ENCODE peak calls at places on chromosomes 11 and 22, in eight cellular contexts. One of them, this sample, is unnamed.

GRCh38 chr22:19197997-19198865 is 19.7 kb upstream of the SLC25A1 start:
- DNase-seq in HFF-Myc: no peak
- DNase-seq in cardiac septum: no peak
- DNase-seq in stimulated activated CD4-positive, alpha-beta T cell treated with anti-CD3 and anti-CD28 coated beads, TNF-alpha, amount 100 ng/mL, for 1 hour: no peak
- DNase-seq in fibroblast of the aortic adventitia: no peak
- DNase-seq in esophagus squamous epithelium: no peak
- DNase-seq in OCI-M1: no peak
- DNase-seq in activated naive CD4-positive, alpha-beta T cell treated with anti-CD3 and anti-CD28 coated beads for 36 hours: no peak
- DNase-seq in this sample: no peak

GRCh38 chr11:126328938-126329643 is 25.2 kb downstream of the DCPS start:
- DNase-seq in HFF-Myc: no peak
- DNase-seq in cardiac septum: peak; percentile 29
- DNase-seq in stimulated activated CD4-positive, alpha-beta T cell treated with anti-CD3 and anti-CD28 coated beads, TNF-alpha, amount 100 ng/mL, for 1 hour: no peak
- DNase-seq in fibroblast of the aortic adventitia: no peak
- DNase-seq in esophagus squamous epithelium: no peak
- DNase-seq in OCI-M1: no peak
- DNase-seq in activated naive CD4-positive, alpha-beta T cell treated with anti-CD3 and anti-CD28 coated beads for 36 hours: no peak
- DNase-seq in this sample: no peak

GRCh38 chr22:38481162-38481870 is 13.4 kb downstream of the KDELR3 start:
- DNase-seq in HFF-Myc: no peak
- DNase-seq in cardiac septum: no peak
- DNase-seq in stimulated activated CD4-positive, alpha-beta T cell treated with anti-CD3 and anti-CD28 coated beads, TNF-alpha, amount 100 ng/mL, for 1 hour: no peak
- DNase-seq in fibroblast of the aortic adventitia: no peak
- DNase-seq in esophagus squamous epithelium: no peak
- DNase-seq in OCI-M1: peak; percentile 34
- DNase-seq in activated naive CD4-positive, alpha-beta T cell treated with anti-CD3 and anti-CD28 coated beads for 36 hours: no peak
- DNase-seq in this sample: no peak

GRCh38 chr11:63920870-63921417 is 4.0 kb upstream of the RCOR2 start:
- DNase-seq in HFF-Myc: no peak
- DNase-seq in cardiac septum: no peak
- DNase-seq in stimulated activated CD4-positive, alpha-beta T cell treated with anti-CD3 and anti-CD28 coated beads, TNF-alpha, amount 100 ng/mL, for 1 hour: no peak
- DNase-seq in fibroblast of the aortic adventitia: no peak
- DNase-seq in esophagus squamous epithelium: no peak
- DNase-seq in OCI-M1: no peak
- DNase-seq in activated naive CD4-positive, alpha-beta T cell treated with anti-CD3 and anti-CD28 coated beads for 36 hours: peak; percentile 55
- DNase-seq in this sample: no peak

GRCh38 chr11:44936951-44937543 is 13.6 kb downstream of the TP53I11 start:
- DNase-seq in HFF-Myc: no peak
- DNase-seq in cardiac septum: no peak
- DNase-seq in stimulated activated CD4-positive, alpha-beta T cell treated with anti-CD3 and anti-CD28 coated beads, TNF-alpha, amount 100 ng/mL, for 1 hour: no peak
- DNase-seq in fibroblast of the aortic adventitia: no peak
- DNase-seq in esophagus squamous epithelium: no peak
- DNase-seq in OCI-M1: no peak
- DNase-seq in activated naive CD4-positive, alpha-beta T cell treated with anti-CD3 and anti-CD28 coated beads for 36 hours: no peak
- DNase-seq in this sample: no peak

GRCh38 chr22:33743756-33744155 is 176.5 kb downstream of the LARGE1 start:
- DNase-seq in HFF-Myc: no peak
- DNase-seq in cardiac septum: no peak
- DNase-seq in stimulated activated CD4-positive, alpha-beta T cell treated with anti-CD3 and anti-CD28 coated beads, TNF-alpha, amount 100 ng/mL, for 1 hour: no peak
- DNase-seq in fibroblast of the aortic adventitia: no peak
- DNase-seq in esophagus squamous epithelium: no peak
- DNase-seq in OCI-M1: no peak
- DNase-seq in activated naive CD4-positive, alpha-beta T cell treated with anti-CD3 and anti-CD28 coated beads for 36 hours: no peak
- DNase-seq in this sample: no peak

GRCh38 chr22:24532075-24532474 is 22.9 kb downstream of the GUCD1 start:
- DNase-seq in HFF-Myc: no peak
- DNase-seq in cardiac septum: no peak
- DNase-seq in stimulated activated CD4-positive, alpha-beta T cell treated with anti-CD3 and anti-CD28 coated beads, TNF-alpha, amount 100 ng/mL, for 1 hour: no peak
- DNase-seq in fibroblast of the aortic adventitia: no peak
- DNase-seq in esophagus squamous epithelium: no peak
- DNase-seq in OCI-M1: no peak
- DNase-seq in activated naive CD4-positive, alpha-beta T cell treated with anti-CD3 and anti-CD28 coated beads for 36 hours: no peak
- DNase-seq in this sample: no peak

GRCh38 chr11:48006301-48006992 is 26.1 kb downstream of the PTPRJ start:
- DNase-seq in HFF-Myc: no peak
- DNase-seq in cardiac septum: no peak
- DNase-seq in stimulated activated CD4-positive, alpha-beta T cell treated with anti-CD3 and anti-CD28 coated beads, TNF-alpha, amount 100 ng/mL, for 1 hour: no peak
- DNase-seq in fibroblast of the aortic adventitia: peak; percentile 85
- DNase-seq in esophagus squamous epithelium: no peak
- DNase-seq in OCI-M1: peak; percentile 92
- DNase-seq in activated naive CD4-positive, alpha-beta T cell treated with anti-CD3 and anti-CD28 coated beads for 36 hours: peak; percentile 71
- DNase-seq in this sample: peak; percentile 25

GRCh38 chr22:17827466-17827865 is 53.2 kb upstream of the BID start:
- DNase-seq in HFF-Myc: no peak
- DNase-seq in cardiac septum: no peak
- DNase-seq in stimulated activated CD4-positive, alpha-beta T cell treated with anti-CD3 and anti-CD28 coated beads, TNF-alpha, amount 100 ng/mL, for 1 hour: no peak
- DNase-seq in fibroblast of the aortic adventitia: no peak
- DNase-seq in esophagus squamous epithelium: no peak
- DNase-seq in OCI-M1: no peak
- DNase-seq in activated naive CD4-positive, alpha-beta T cell treated with anti-CD3 and anti-CD28 coated beads for 36 hours: no peak
- DNase-seq in this sample: no peak

GRCh38 chr11:91641153-91641552 is 583.5 kb upstream of the FAT3 start:
- DNase-seq in HFF-Myc: no peak
- DNase-seq in cardiac septum: no peak
- DNase-seq in stimulated activated CD4-positive, alpha-beta T cell treated with anti-CD3 and anti-CD28 coated beads, TNF-alpha, amount 100 ng/mL, for 1 hour: no peak
- DNase-seq in fibroblast of the aortic adventitia: no peak
- DNase-seq in esophagus squamous epithelium: no peak
- DNase-seq in OCI-M1: no peak
- DNase-seq in activated naive CD4-positive, alpha-beta T cell treated with anti-CD3 and anti-CD28 coated beads for 36 hours: no peak
- DNase-seq in this sample: no peak

GRCh38 chr22:20740222-20740951 is 33.5 kb upstream of the SERPIND1 start:
- DNase-seq in HFF-Myc: no peak
- DNase-seq in cardiac septum: no peak
- DNase-seq in stimulated activated CD4-positive, alpha-beta T cell treated with anti-CD3 and anti-CD28 coated beads, TNF-alpha, amount 100 ng/mL, for 1 hour: no peak
- DNase-seq in fibroblast of the aortic adventitia: no peak
- DNase-seq in esophagus squamous epithelium: no peak
- DNase-seq in OCI-M1: no peak
- DNase-seq in activated naive CD4-positive, alpha-beta T cell treated with anti-CD3 and anti-CD28 coated beads for 36 hours: no peak
- DNase-seq in this sample: peak; percentile 36

GRCh38 chr11:61294717-61295595 is at the start of gene VWCE:
- DNase-seq in HFF-Myc: no peak
- DNase-seq in cardiac septum: no peak
- DNase-seq in stimulated activated CD4-positive, alpha-beta T cell treated with anti-CD3 and anti-CD28 coated beads, TNF-alpha, amount 100 ng/mL, for 1 hour: peak; percentile 25
- DNase-seq in fibroblast of the aortic adventitia: peak; percentile 43
- DNase-seq in esophagus squamous epithelium: no peak
- DNase-seq in OCI-M1: peak; percentile 78
- DNase-seq in activated naive CD4-positive, alpha-beta T cell treated with anti-CD3 and anti-CD28 coated beads for 36 hours: peak; percentile 83
- DNase-seq in this sample: peak; percentile 70

This sample was measured in LHCN-M2.